ENCODE peak calls at places on chromosomes 1 and 21, in five cellular contexts. X, H, P, B and U are unnamed samples.

GRCh38 chr1:59139396-59139795 is 157.5 kb upstream of the FGGY start:
- DNase-seq in X (no peak), H (peak; percentile 73), P (no peak), B (peak; percentile 61), U (no peak)

GRCh38 chr21:15065381-15066230 is 806 bp upstream of the NRIP1 start:
- DNase-seq in X (peak; percentile 88), H (peak; percentile 77), P (peak; percentile 71), B (peak; percentile 92), U (peak; percentile 78)

GRCh38 chr1:92482665-92483441 is 3.9 kb downstream of the GFI1 start:
- DNase-seq in X (peak; percentile 58), H (no peak), P (peak; percentile 36), B (peak; percentile 76), U (no peak)

GRCh38 chr1:25848531-25848930 is 10.7 kb downstream of the AUNIP start:
- DNase-seq in X (no peak), H (no peak), P (no peak), B (no peak), U (peak; percentile 33)

GRCh38 chr21:35232545-35233176 is 183.6 kb upstream of the RUNX1 start:
- DNase-seq in X (no peak), H (peak; percentile 60), P (no peak), B (no peak), U (peak; percentile 78)

GRCh38 chr1:18512883-18513282 is 32.2 kb downstream of the KLHDC7A start:
- DNase-seq in X (no peak), H (no peak), P (no peak), B (no peak), U (no peak)

GRCh38 chr1:229114781-229115417 is 156.0 kb upstream of the RAB4A start:
- DNase-seq in X (peak; percentile 31), H (no peak), P (no peak), B (no peak), U (no peak)

GRCh38 chr21:24861471-24861870 is 745.8 kb downstream of the MRPL39 start:
- DNase-seq in X (no peak), H (no peak), P (no peak), B (no peak), U (no peak)

GRCh38 chr1:244353572-244354091 is 98.1 kb downstream of the ADSS2 start:
- DNase-seq in X (peak; percentile 73), H (peak; percentile 83), P (no peak), B (peak; percentile 79), U (peak; percentile 99)

GRCh38 chr1:30242178-30242577 is 481.2 kb downstream of the MATN1 start:
- DNase-seq in X (no peak), H (no peak), P (no peak), B (no peak), U (no peak)

GRCh38 chr1:1754051-1754815 is 24.0 kb downstream of the NADK start:
- DNase-seq in X (no peak), H (no peak), P (no peak), B (peak; percentile 73), U (no peak)

GRCh38 chr21:16116798-16117197 is 387.0 kb downstream of the USP25 start:
- DNase-seq in X (no peak), H (no peak), P (no peak), B (no peak), U (peak; percentile 70)

GRCh38 chr1:228478912-228479665 is 8.1 kb upstream of the RNF187 start:
- DNase-seq in X (peak; percentile 25), H (no peak), P (no peak), B (no peak), U (no peak)

GRCh38 chr1:36888811-36889477 is 145.4 kb downstream of the GRIK3 start:
- DNase-seq in X (no peak), H (no peak), P (no peak), B (no peak), U (no peak)

GRCh38 chr21:28445081-28445830 is 547.4 kb downstream of the LTN1 start:
- DNase-seq in X (no peak), H (no peak), P (no peak), B (no peak), U (peak; percentile 69)

GRCh38 chr1:17192394-17193221 is 12.3 kb upstream of the PADI1 start:
- DNase-seq in X (no peak), H (no peak), P (no peak), B (peak; percentile 55), U (no peak)

GRCh38 chr1:206456577-206457375 is 13.5 kb upstream of the IKBKE start:
- DNase-seq in X (no peak), H (no peak), P (no peak), B (no peak), U (peak; percentile 56)

GRCh38 chr1:241742084-241742483 is 90.0 kb downstream of the WDR64 start:
- DNase-seq in X (no peak), H (no peak), P (no peak), B (no peak), U (no peak)

GRCh38 chr1:217078010-217078704 is 354.9 kb upstream of the ESRRG start:
- DNase-seq in X (peak; percentile 24), H (peak; percentile 25), P (no peak), B (no peak), U (peak; percentile 2)

GRCh38 chr1:116175621-116176020 is 64.4 kb downstream of the MAB21L3 start:
- DNase-seq in X (no peak), H (no peak), P (no peak), B (no peak), U (no peak)

GRCh38 chr1:177948336-177948972 is 21.4 kb downstream of the SEC16B start:
- DNase-seq in X (peak; percentile 75), H (peak; percentile 82), P (no peak), B (no peak), U (peak; percentile 54)

GRCh38 chr21:46229133-46229922 is 754 bp upstream of the LSS start:
- DNase-seq in X (no peak), H (peak; percentile 75), P (peak; percentile 75), B (peak; percentile 91), U (no peak)

GRCh38 chr1:84268346-84268745 is 33.2 kb upstream of the SAMD13 start:
- DNase-seq in X (no peak), H (no peak), P (no peak), B (no peak), U (no peak)

GRCh38 chr1:94530373-94530878 is 11.1 kb downstream of the F3 start:
- DNase-seq in X (no peak), H (no peak), P (no peak), B (no peak), U (no peak)

GRCh38 chr1:43997295-43997694 is 5.9 kb downstream of the CCDC24 start:
- DNase-seq in X (no peak), H (peak; percentile 60), P (no peak), B (no peak), U (no peak)

GRCh38 chr21:37627074-37627473 is 260.5 kb downstream of the DYRK1A start:
- DNase-seq in X (no peak), H (peak; percentile 28), P (no peak), B (no peak), U (no peak)

GRCh38 chr1:64471218-64471719 is 1.3 kb downstream of the CACHD1 start:
- DNase-seq in X (peak; percentile 78), H (peak; percentile 57), P (peak; percentile 51), B (peak; percentile 82), U (peak; percentile 18)

GRCh38 chr1:64469614-64469976 is 334 bp upstream of the CACHD1 start:
- DNase-seq in X (peak; percentile 46), H (no peak), P (no peak), B (no peak), U (peak; percentile 35)

GRCh38 chr1:64469977-64470669 is at the start of gene CACHD1:
- DNase-seq in X (peak; percentile 92), H (peak; percentile 94), P (peak; percentile 81), B (peak; percentile 92), U (peak; percentile 92)

GRCh38 chr1:64470670-64471217 is 815 bp downstream of the CACHD1 start:
- DNase-seq in X (peak; percentile 73), H (peak; percentile 44), P (peak; percentile 46), B (peak; percentile 76), U (peak; percentile 16)

DNA sequence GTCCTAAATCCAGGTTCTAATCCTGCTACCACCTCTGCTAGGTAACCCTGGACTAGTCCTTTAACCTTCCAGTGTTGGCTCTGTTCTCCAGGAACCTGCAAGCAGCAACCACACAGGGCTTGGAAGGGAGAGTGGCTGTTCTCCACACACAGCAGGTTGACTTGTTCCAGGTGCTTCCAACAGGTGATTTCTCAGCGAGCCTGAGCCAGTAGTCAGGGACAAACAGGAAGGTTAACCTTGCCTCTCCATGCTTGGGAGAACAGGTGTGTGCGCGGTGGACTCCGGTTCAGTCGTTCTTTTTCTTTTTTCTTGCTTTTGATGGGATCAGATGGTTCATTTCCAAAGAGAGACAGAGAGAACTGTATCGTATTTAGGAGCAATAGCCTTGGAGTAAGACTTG is 808 bp upstream of the CACHD1 start:
- DNase-seq in X (no peak), H (peak; percentile 23), P (peak; percentile 83), B (no peak), U (no peak)
- H3K4me3 ChIP-seq in X (peak overlapping the region; percentile 92), H (no peak overlapping the region), P (peak overlapping the region; percentile 37), B (peak overlapping the region; percentile 69), U (peak overlapping the region; percentile 89)

DNA sequence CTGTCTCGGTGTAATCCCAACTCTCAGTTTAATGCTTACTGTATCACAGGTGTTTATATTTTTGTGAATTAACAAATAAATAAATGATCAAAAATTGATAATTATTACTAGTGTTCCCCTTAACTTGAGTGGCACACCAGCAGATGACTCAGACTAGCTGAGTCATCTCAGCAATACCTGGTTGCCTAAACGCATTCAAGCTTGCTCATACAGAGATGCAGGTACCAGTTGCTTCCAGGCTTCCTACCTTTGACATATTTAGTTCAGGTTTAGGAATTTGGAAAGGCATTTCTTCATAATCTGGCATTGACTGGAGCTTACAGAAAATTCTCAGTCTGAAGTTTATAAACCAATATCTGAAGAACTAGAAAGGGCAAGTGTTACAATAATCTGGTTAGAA is 78.9 kb upstream of the LMO4 start:
- DNase-seq in X (no peak), H (no peak), P (no peak), B (no peak), U (no peak)
- TF ChIP-seq CTCF in X (no peak), H (no peak), P (no peak), B (no peak), U (no peak)

GRCh38 chr1:85308837-85309350 is 32.5 kb upstream of the BCL10 start:
- DNase-seq in X (peak; percentile 25), H (no peak), P (no peak), B (no peak), U (no peak)
- H3K4me3 ChIP-seq in X (no peak overlapping the region), H (no peak overlapping the region), P (no peak overlapping the region), B (no peak overlapping the region), U (no peak overlapping the region)

GRCh38 chr1:109790735-109791494 is 27.2 kb upstream of the EPS8L3 start:
- DNase-seq in X (peak; percentile 34), H (peak; percentile 71), P (no peak), B (peak; percentile 84), U (no peak)
- TF ChIP-seq CTCF in X (peak; percentile 23), H (peak; percentile 23), P (no peak), B (no peak), U (no peak)

GRCh38 chr1:6597777-6598131 is 4.9 kb downstream of the KLHL21 start:
- DNase-seq in X (no peak), H (no peak), P (no peak), B (no peak), U (no peak)

GRCh38 chr1:6594977-6595740 is 7.5 kb downstream of the KLHL21 start:
- DNase-seq in X (no peak), H (no peak), P (no peak), B (no peak), U (no peak)

GRCh38 chr1:6596351-6596750 is 6.3 kb downstream of the KLHL21 start:
- DNase-seq in X (no peak), H (no peak), P (no peak), B (no peak), U (no peak)

GRCh38 chr1:6599141-6599975 is 3.3 kb downstream of the KLHL21 start:
- DNase-seq in X (no peak), H (no peak), P (no peak), B (peak; percentile 84), U (no peak)

GRCh38 chr1:6596886-6597776 is 5.5 kb downstream of the KLHL21 start:
- DNase-seq in X (no peak), H (no peak), P (no peak), B (no peak), U (no peak)
- H3K4me3 ChIP-seq in X (no peak overlapping the region), H (no peak overlapping the region), P (no peak overlapping the region), B (no peak overlapping the region), U (no peak overlapping the region)